ENCODE peak calls at places on chromosome 2, in six cellular contexts. One of them, this sample, is unnamed.

GRCh38 chr2:1627628-1628371 is 116.5 kb downstream of the PXDN start:
- DNase-seq in NCI-H1694 treated with DMSO at 0.1 percent for 48 hours: no peak
- DNase-seq in NCI-H1930: no peak
- DNase-seq in posterior cingulate gyrus: no peak
- DNase-seq in stimulated activated naive CD4-positive, alpha-beta T cell: no peak
- DNase-seq in NCI-H510A: no peak
- DNase-seq in this sample: no peak

GRCh38 chr2:26043862-26044736 is 10.2 kb downstream of the RAB10 start:
- DNase-seq in NCI-H1694 treated with DMSO at 0.1 percent for 48 hours: no peak
- DNase-seq in NCI-H1930: no peak
- DNase-seq in posterior cingulate gyrus: no peak
- DNase-seq in stimulated activated naive CD4-positive, alpha-beta T cell: no peak
- DNase-seq in NCI-H510A: no peak
- DNase-seq in this sample: no peak

GRCh38 chr2:42116195-42117181 is 52.7 kb upstream of the EML4 start:
- DNase-seq in NCI-H1694 treated with DMSO at 0.1 percent for 48 hours: no peak
- DNase-seq in NCI-H1930: no peak
- DNase-seq in posterior cingulate gyrus: no peak
- DNase-seq in stimulated activated naive CD4-positive, alpha-beta T cell: no peak
- DNase-seq in NCI-H510A: no peak
- DNase-seq in this sample: no peak

GRCh38 chr2:170495896-170496295 is 219.2 kb upstream of the SP5 start:
- DNase-seq in NCI-H1694 treated with DMSO at 0.1 percent for 48 hours: no peak
- DNase-seq in NCI-H1930: no peak
- DNase-seq in posterior cingulate gyrus: no peak
- DNase-seq in stimulated activated naive CD4-positive, alpha-beta T cell: no peak
- DNase-seq in NCI-H510A: no peak
- DNase-seq in this sample: no peak

GRCh38 chr2:172090947-172091625 is 5.8 kb downstream of the DLX1 start:
- DNase-seq in NCI-H1694 treated with DMSO at 0.1 percent for 48 hours: no peak
- DNase-seq in NCI-H1930: no peak
- DNase-seq in posterior cingulate gyrus: no peak
- DNase-seq in stimulated activated naive CD4-positive, alpha-beta T cell: no peak
- DNase-seq in NCI-H510A: no peak
- DNase-seq in this sample: no peak

GRCh38 chr2:179344280-179344961 is 79.8 kb upstream of the SESTD1 start:
- DNase-seq in NCI-H1694 treated with DMSO at 0.1 percent for 48 hours: no peak
- DNase-seq in NCI-H1930: no peak
- DNase-seq in posterior cingulate gyrus: no peak
- DNase-seq in stimulated activated naive CD4-positive, alpha-beta T cell: no peak
- DNase-seq in NCI-H510A: no peak
- DNase-seq in this sample: no peak

GRCh38 chr2:215969131-215969841 is 44.1 kb downstream of the MREG start:
- DNase-seq in NCI-H1694 treated with DMSO at 0.1 percent for 48 hours: no peak
- DNase-seq in NCI-H1930: no peak
- DNase-seq in posterior cingulate gyrus: no peak
- DNase-seq in stimulated activated naive CD4-positive, alpha-beta T cell: no peak
- DNase-seq in NCI-H510A: no peak
- DNase-seq in this sample: no peak

GRCh38 chr2:229725716-229726346 is 11.5 kb upstream of the DNER start:
- DNase-seq in NCI-H1694 treated with DMSO at 0.1 percent for 48 hours: no peak
- DNase-seq in NCI-H1930: no peak
- DNase-seq in posterior cingulate gyrus: no peak
- DNase-seq in stimulated activated naive CD4-positive, alpha-beta T cell: no peak
- DNase-seq in NCI-H510A: no peak
- DNase-seq in this sample: no peak

GRCh38 chr2:36192978-36193377 is 162.6 kb upstream of the CRIM1 start:
- DNase-seq in NCI-H1694 treated with DMSO at 0.1 percent for 48 hours: no peak
- DNase-seq in NCI-H1930: no peak
- DNase-seq in posterior cingulate gyrus: no peak
- DNase-seq in stimulated activated naive CD4-positive, alpha-beta T cell: no peak
- DNase-seq in NCI-H510A: no peak
- DNase-seq in this sample: no peak

GRCh38 chr2:48229063-48229462 is 300.9 kb upstream of the STON1 start:
- DNase-seq in NCI-H1694 treated with DMSO at 0.1 percent for 48 hours: no peak
- DNase-seq in NCI-H1930: no peak
- DNase-seq in posterior cingulate gyrus: no peak
- DNase-seq in stimulated activated naive CD4-positive, alpha-beta T cell: no peak
- DNase-seq in NCI-H510A: no peak
- DNase-seq in this sample: no peak

GRCh38 chr2:171787333-171788072 is 100.2 kb downstream of the DYNC1I2 start:
- DNase-seq in NCI-H1694 treated with DMSO at 0.1 percent for 48 hours: no peak
- DNase-seq in NCI-H1930: no peak
- DNase-seq in posterior cingulate gyrus: no peak
- DNase-seq in stimulated activated naive CD4-positive, alpha-beta T cell: no peak
- DNase-seq in NCI-H510A: no peak
- DNase-seq in this sample: no peak

This sample was measured in head of caudate nucleus.